ENCODE peak calls at places on chromosomes 4 and X, in ten cellular contexts. L, A, Y, C, Q, G, Z, K, I and N are unnamed samples.

GRCh38 chr4:59180161-59180560 is 2020.0 kb upstream of the ADGRL3 start:
- DNase-seq in L (no peak), A (no peak), Y (no peak), C (no peak), Q (no peak), G (no peak), Z (no peak), K (no peak), I (no peak), N (no peak)

GRCh38 chr4:6857009-6857882 is 52.4 kb upstream of the TBC1D14 start:
- DNase-seq in L (no peak), A (no peak), Y (no peak), C (no peak), Q (no peak), G (no peak), Z (no peak), K (no peak), I (no peak), N (no peak)

GRCh38 chr4:89586864-89587263 is 250.1 kb downstream of the SNCA start:
- DNase-seq in L (no peak), A (no peak), Y (no peak), C (no peak), Q (no peak), G (no peak), Z (no peak), K (no peak), I (no peak), N (no peak)

GRCh38 chrX:131729295-131729694 is 185.4 kb downstream of the OR13H1 start:
- DNase-seq in L (peak), A (peak), Y (peak), C (no peak), Q (peak), G (peak), Z (peak), K (no peak), I (no peak), N (no peak)

GRCh38 chrX:68894513-68895338 is 65.9 kb downstream of the EFNB1 start:
- DNase-seq in L (no peak), A (peak), Y (peak), C (no peak), Q (peak), G (peak), Z (no peak), K (no peak), I (peak), N (peak)

GRCh38 chrX:76420237-76420636 is 7.3 kb upstream of the MAGEE1 start:
- DNase-seq in L (no peak), A (no peak), Y (no peak), C (no peak), Q (no peak), G (no peak), Z (no peak), K (no peak), I (no peak), N (no peak)

GRCh38 chr4:99624141-99624719 is 33.4 kb downstream of the C4orf54 start:
- DNase-seq in L (no peak), A (no peak), Y (no peak), C (no peak), Q (no peak), G (no peak), Z (no peak), K (no peak), I (no peak), N (no peak)

GRCh38 chrX:37802028-37802427 is 22.2 kb downstream of the CYBB start:
- DNase-seq in L (no peak), A (no peak), Y (no peak), C (no peak), Q (no peak), G (no peak), Z (no peak), K (no peak), I (no peak), N (no peak)

GRCh38 chrX:32183066-32183465 is 1028.3 kb downstream of the DMD start:
- DNase-seq in L (no peak), A (no peak), Y (no peak), C (no peak), Q (no peak), G (no peak), Z (no peak), K (no peak), I (no peak), N (no peak)

GRCh38 chr4:156545003-156545785 is 426.4 kb downstream of the PDGFC start:
- DNase-seq in L (no peak), A (no peak), Y (no peak), C (no peak), Q (no peak), G (no peak), Z (no peak), K (no peak), I (no peak), N (peak)

GRCh38 chr4:188960411-188961093 is 821.3 kb downstream of the TRIML1 start:
- DNase-seq in L (no peak), A (no peak), Y (no peak), C (no peak), Q (no peak), G (no peak), Z (no peak), K (no peak), I (no peak), N (no peak)

GRCh38 chr4:52868138-52868537 is 6.0 kb downstream of the RASL11B start:
- DNase-seq in L (no peak), A (peak), Y (peak), C (no peak), Q (no peak), G (no peak), Z (no peak), K (no peak), I (peak), N (no peak)

GRCh38 chr4:154686838-154687237 is 57.0 kb upstream of the LRAT start:
- DNase-seq in L (no peak), A (no peak), Y (no peak), C (no peak), Q (no peak), G (no peak), Z (no peak), K (no peak), I (no peak), N (no peak)

GRCh38 chr4:156961241-156962068 is 10.1 kb downstream of the PDGFC start:
- DNase-seq in L (no peak), A (no peak), Y (no peak), C (no peak), Q (no peak), G (no peak), Z (no peak), K (no peak), I (no peak), N (no peak)

GRCh38 chr4:40990202-40990898 is 224.0 kb downstream of the APBB2 start:
- DNase-seq in L (no peak), A (no peak), Y (no peak), C (no peak), Q (no peak), G (no peak), Z (peak), K (no peak), I (no peak), N (no peak)

GRCh38 chrX:41332408-41332987 is 1.5 kb upstream of the DDX3X start:
- DNase-seq in L (no peak), A (no peak), Y (no peak), C (no peak), Q (peak), G (peak), Z (no peak), K (no peak), I (no peak), N (no peak)

GRCh38 chrX:118824173-118824782 is 654 bp downstream of the ZCCHC12 start:
- DNase-seq in L (no peak), A (peak), Y (no peak), C (no peak), Q (no peak), G (no peak), Z (no peak), K (peak), I (no peak), N (no peak)

GRCh38 chr4:109432676-109433075 is 939 bp upstream of the SEC24B start:
- DNase-seq in L (no peak), A (no peak), Y (no peak), C (no peak), Q (no peak), G (no peak), Z (no peak), K (no peak), I (no peak), N (no peak)

GRCh38 chrX:45851434-45851991 is 650.8 kb upstream of the DIPK2B start:
- DNase-seq in L (peak), A (peak), Y (peak), C (peak), Q (peak), G (peak), Z (no peak), K (no peak), I (peak), N (no peak)

GRCh38 chrX:17039826-17040225 is 93.4 kb downstream of the REPS2 start:
- DNase-seq in L (no peak), A (no peak), Y (no peak), C (no peak), Q (no peak), G (no peak), Z (no peak), K (no peak), I (no peak), N (no peak)

GRCh38 chrX:10697552-10697951 is 77.2 kb upstream of the MID1 start:
- DNase-seq in L (no peak), A (no peak), Y (no peak), C (no peak), Q (no peak), G (no peak), Z (no peak), K (no peak), I (no peak), N (no peak)

GRCh38 chr4:72430050-72430449 is 139.0 kb downstream of the ADAMTS3 start:
- DNase-seq in L (no peak), A (no peak), Y (no peak), C (no peak), Q (no peak), G (no peak), Z (no peak), K (no peak), I (no peak), N (no peak)

GRCh38 chr4:103429283-103429682 is 231.1 kb upstream of the CENPE start:
- DNase-seq in L (no peak), A (peak), Y (no peak), C (peak), Q (no peak), G (no peak), Z (no peak), K (no peak), I (no peak), N (no peak)

GRCh38 chr4:165079476-165079875 is 25.8 kb downstream of the TRIM75 start:
- DNase-seq in L (no peak), A (no peak), Y (no peak), C (no peak), Q (peak), G (no peak), Z (no peak), K (no peak), I (no peak), N (no peak)

GRCh38 chr4:3481113-3481531 is 18.0 kb downstream of the DOK7 start:
- DNase-seq in L (no peak), A (no peak), Y (no peak), C (peak), Q (no peak), G (no peak), Z (no peak), K (no peak), I (peak), N (no peak)

GRCh38 chrX:150879855-150880807 is 18.3 kb downstream of the CD99L2 start:
- DNase-seq in L (no peak), A (no peak), Y (no peak), C (no peak), Q (no peak), G (no peak), Z (peak), K (no peak), I (no peak), N (no peak)

GRCh38 chr4:101977096-101977495 is 186.6 kb downstream of the BANK1 start:
- DNase-seq in L (peak), A (no peak), Y (no peak), C (no peak), Q (no peak), G (no peak), Z (no peak), K (no peak), I (no peak), N (no peak)

GRCh38 chrX:49991718-49992117 is 69.3 kb downstream of the CLCN5 start:
- DNase-seq in L (no peak), A (no peak), Y (no peak), C (no peak), Q (no peak), G (no peak), Z (no peak), K (no peak), I (no peak), N (no peak)

GRCh38 chr4:174377613-174378012 is 93.9 kb downstream of the CEP44 start:
- DNase-seq in L (no peak), A (no peak), Y (no peak), C (no peak), Q (no peak), G (no peak), Z (no peak), K (no peak), I (no peak), N (no peak)

GRCh38 chrX:122582280-122582679 is 601.8 kb upstream of the GRIA3 start:
- DNase-seq in L (no peak), A (no peak), Y (no peak), C (no peak), Q (no peak), G (no peak), Z (no peak), K (no peak), I (no peak), N (no peak)

GRCh38 chr4:48963042-48963679 is 22.9 kb upstream of the CWH43 start:
- DNase-seq in L (peak), A (peak), Y (peak), C (peak), Q (peak), G (peak), Z (peak), K (peak), I (no peak), N (peak)

GRCh38 chr4:15498356-15498755 is 28.7 kb downstream of the CC2D2A start:
- DNase-seq in L (no peak), A (peak), Y (no peak), C (no peak), Q (no peak), G (no peak), Z (no peak), K (no peak), I (no peak), N (no peak)

GRCh38 chr4:99915449-99915848 is 21.2 kb upstream of the LAMTOR3 start:
- DNase-seq in L (no peak), A (no peak), Y (no peak), C (no peak), Q (no peak), G (no peak), Z (no peak), K (no peak), I (no peak), N (no peak)

DNA sequence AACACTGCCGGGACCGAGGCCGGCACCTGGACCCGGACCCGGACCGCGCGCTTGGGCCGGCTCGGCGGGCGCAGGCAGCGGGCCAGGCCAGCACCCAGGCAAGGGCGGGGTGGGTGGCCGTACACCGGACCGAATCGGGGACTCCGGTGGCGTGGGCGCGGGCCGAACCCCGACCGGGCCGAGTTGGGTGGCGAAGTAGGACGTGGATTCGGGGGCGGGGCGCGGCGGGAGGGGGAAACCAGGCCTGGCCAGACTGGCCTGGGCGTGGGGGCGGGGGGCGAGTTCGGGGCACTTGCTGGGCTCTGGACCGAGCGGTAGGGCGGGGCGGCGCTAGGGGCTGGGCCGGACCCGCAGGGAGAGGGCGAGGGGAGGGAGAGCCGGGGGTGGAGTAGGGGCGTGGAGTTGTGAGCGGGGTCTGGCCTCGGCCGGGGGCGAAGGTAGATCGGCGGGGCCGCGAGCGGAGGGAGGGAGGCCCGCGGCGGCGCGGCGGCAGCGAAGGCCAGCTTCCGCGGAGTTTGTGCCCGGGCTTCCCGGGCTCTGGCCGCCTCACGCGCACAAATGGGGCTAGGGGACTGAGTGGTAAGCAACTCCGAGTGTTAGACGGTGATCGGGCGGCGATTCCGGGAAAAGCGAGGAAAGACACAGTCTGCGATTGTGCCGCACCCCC is 1.8 kb upstream of the BCORL1 start:
- DNase-seq in L (peak), A (peak), Y (peak), C (no peak), Q (peak), G (peak), Z (no peak), K (no peak), I (peak), N (peak)
- TF ChIP-seq EP300 in L (no peak), A (no peak), Y (no peak), C (no peak), Q (no peak), G (no peak), Z (no peak), K (no peak), I (no peak), N (peak)

GRCh38 chrX:85084770-85085393 is 81.2 kb downstream of the APOOL start:
- DNase-seq in L (no peak), A (peak), Y (no peak), C (no peak), Q (no peak), G (no peak), Z (peak), K (peak), I (no peak), N (peak)
- TF ChIP-seq CTCF in L (peak), A (peak), Y (peak), C (peak), Q (peak), G (peak), Z (peak), K (peak), I (peak), N (peak)

GRCh38 chr4:8050555-8051206 is 107.9 kb downstream of the ABLIM2 start:
- DNase-seq in L (no peak), A (peak), Y (peak), C (peak), Q (peak), G (peak), Z (no peak), K (no peak), I (peak), N (peak)

GRCh38 chr4:8053688-8054449 is 104.7 kb downstream of the ABLIM2 start:
- DNase-seq in L (no peak), A (no peak), Y (no peak), C (no peak), Q (no peak), G (no peak), Z (no peak), K (no peak), I (no peak), N (no peak)

GRCh38 chr4:8052160-8052691 is 106.4 kb downstream of the ABLIM2 start:
- DNase-seq in L (no peak), A (no peak), Y (no peak), C (no peak), Q (no peak), G (no peak), Z (no peak), K (no peak), I (no peak), N (no peak)

GRCh38 chr4:8050180-8050554 is 108.4 kb downstream of the ABLIM2 start:
- DNase-seq in L (no peak), A (no peak), Y (no peak), C (no peak), Q (no peak), G (no peak), Z (no peak), K (no peak), I (no peak), N (no peak)

GRCh38 chr4:8051644-8052043 is 107.0 kb downstream of the ABLIM2 start:
- DNase-seq in L (no peak), A (no peak), Y (no peak), C (no peak), Q (no peak), G (no peak), Z (no peak), K (no peak), I (no peak), N (no peak)
- TF ChIP-seq EP300 in L (no peak), A (no peak), Y (no peak), C (no peak), Q (no peak), G (no peak), Z (no peak), K (no peak), I (no peak), N (no peak)

GRCh38 chr4:152965614-152966013 is 29.5 kb downstream of the FHDC1 start:
- DNase-seq in L (no peak), A (peak), Y (no peak), C (no peak), Q (no peak), G (no peak), Z (no peak), K (no peak), I (no peak), N (no peak)
- TF ChIP-seq CTCF in L (no peak), A (no peak), Y (no peak), C (no peak), Q (no peak), G (no peak), Z (no peak), K (no peak), I (no peak), N (no peak)

GRCh38 chr4:36712013-36712412 is 430.6 kb downstream of the DTHD1 start:
- DNase-seq in L (no peak), A (no peak), Y (no peak), C (no peak), Q (no peak), G (no peak), Z (no peak), K (no peak), I (no peak), N (no peak)
- TF ChIP-seq EP300 in L (no peak), A (no peak), Y (no peak), C (no peak), Q (no peak), G (no peak), Z (no peak), K (no peak), I (no peak), N (no peak)

GRCh38 chr4:160175064-160175643 is 1072.3 kb downstream of the RAPGEF2 start:
- DNase-seq in L (no peak), A (no peak), Y (no peak), C (no peak), Q (no peak), G (no peak), Z (no peak), K (no peak), I (peak), N (no peak)
- TF ChIP-seq CTCF in L (no peak), A (no peak), Y (no peak), C (peak), Q (no peak), G (no peak), Z (no peak), K (no peak), I (no peak), N (no peak)